ENCODE peak calls at places on chromosomes 2 and 18, in four cellular contexts. One of them, this sample, is unnamed.

GRCh38 chr2:182301093-182301492 is 125.7 kb downstream of the PDE1A start:
- DNase-seq in colonic mucosa: no peak
- DNase-seq in psoas muscle: no peak
- DNase-seq in hepatocyte: no peak
- DNase-seq in this sample: no peak

GRCh38 chr2:56299166-56299806 is 115.5 kb downstream of the CCDC85A start:
- DNase-seq in psoas muscle: no peak
- DNase-seq in colonic mucosa: no peak
- DNase-seq in hepatocyte: no peak
- DNase-seq in this sample: no peak

GRCh38 chr2:30361751-30362394 is 85.2 kb upstream of the LCLAT1 start:
- DNase-seq in hepatocyte: no peak
- DNase-seq in psoas muscle: no peak
- DNase-seq in colonic mucosa: no peak
- DNase-seq in this sample: no peak

GRCh38 chr2:156826342-156826933 is 390.3 kb downstream of the GPD2 start:
- DNase-seq in hepatocyte: peak; percentile 28
- DNase-seq in psoas muscle: no peak
- DNase-seq in colonic mucosa: no peak
- DNase-seq in this sample: no peak

GRCh38 chr18:44699571-44700261 is 19.0 kb downstream of the SETBP1 start:
- DNase-seq in colonic mucosa: no peak
- DNase-seq in psoas muscle: no peak
- DNase-seq in hepatocyte: no peak
- DNase-seq in this sample: no peak

GRCh38 chr18:48946329-48946835 is 4.4 kb downstream of the SMAD7 start:
- DNase-seq in psoas muscle: no peak
- DNase-seq in colonic mucosa: no peak
- DNase-seq in hepatocyte: no peak
- DNase-seq in this sample: no peak

GRCh38 chr2:180336550-180336949 is 329.5 kb upstream of the CWC22 start:
- DNase-seq in psoas muscle: no peak
- DNase-seq in colonic mucosa: no peak
- DNase-seq in hepatocyte: no peak
- DNase-seq in this sample: no peak

GRCh38 chr2:207805566-207806226 is 36.0 kb upstream of the FZD5 start:
- DNase-seq in colonic mucosa: no peak
- DNase-seq in hepatocyte: no peak
- DNase-seq in psoas muscle: no peak
- DNase-seq in this sample: peak; percentile 16

GRCh38 chr2:190910341-190911136 is 29.9 kb downstream of the GLS start:
- DNase-seq in colonic mucosa: no peak
- DNase-seq in hepatocyte: no peak
- DNase-seq in psoas muscle: no peak
- DNase-seq in this sample: no peak

GRCh38 chr2:64562148-64562784 is 38.1 kb downstream of the AFTPH start:
- DNase-seq in hepatocyte: no peak
- DNase-seq in colonic mucosa: no peak
- DNase-seq in psoas muscle: no peak
- DNase-seq in this sample: no peak

GRCh38 chr2:20521682-20522189 is 74.9 kb downstream of the RHOB start:
- DNase-seq in hepatocyte: no peak
- DNase-seq in psoas muscle: no peak
- DNase-seq in colonic mucosa: no peak
- DNase-seq in this sample: no peak

GRCh38 chr2:20521193-20521592 is 74.3 kb downstream of the RHOB start:
- DNase-seq in colonic mucosa: no peak
- DNase-seq in psoas muscle: no peak
- DNase-seq in hepatocyte: no peak
- DNase-seq in this sample: no peak

GRCh38 chr2:20522311-20522710 is 75.4 kb downstream of the RHOB start:
- DNase-seq in hepatocyte: no peak
- DNase-seq in colonic mucosa: no peak
- DNase-seq in psoas muscle: no peak
- DNase-seq in this sample: no peak

GRCh38 chr2:20519309-20519708 is 72.4 kb downstream of the RHOB start:
- DNase-seq in psoas muscle: no peak
- DNase-seq in colonic mucosa: no peak
- DNase-seq in hepatocyte: no peak
- DNase-seq in this sample: no peak

DNA sequence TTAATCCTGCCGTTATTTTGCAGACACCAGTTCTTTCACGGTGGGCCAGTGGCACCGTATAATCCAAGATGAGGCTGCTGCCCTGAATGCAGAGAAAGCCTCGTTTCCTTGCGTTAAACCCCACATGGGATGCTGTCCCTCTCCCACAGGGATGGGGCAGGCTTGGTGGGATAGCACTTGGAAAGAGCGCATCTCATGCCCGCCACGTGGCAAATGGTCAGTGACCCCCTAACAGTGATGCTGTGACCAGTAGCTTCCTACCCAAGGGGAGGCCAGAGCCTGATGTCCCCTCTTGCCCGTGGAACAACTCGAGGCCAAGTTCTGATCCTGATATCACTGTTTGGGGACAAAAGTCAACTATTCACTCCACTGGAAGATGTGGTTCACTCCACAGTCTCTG is 73.3 kb downstream of the RHOB start:
- DNase-seq in hepatocyte: no peak
- DNase-seq in colonic mucosa: no peak
- DNase-seq in psoas muscle: no peak
- DNase-seq in this sample: no peak
- H3K4me1 ChIP-seq in hepatocyte: peaks cover 13% of the 10 kb centered on the region
- H3K4me1 ChIP-seq in colonic mucosa: no peaks in the 10 kb centered on the region
- H3K4me1 ChIP-seq in psoas muscle: no peaks in the 10 kb centered on the region
- H3K4me1 ChIP-seq in this sample: peaks cover 4% of the 10 kb centered on the region

GRCh38 chr2:234293973-234294372 is 202.9 kb downstream of the ARL4C start:
- DNase-seq in psoas muscle: no peak
- DNase-seq in colonic mucosa: no peak
- DNase-seq in hepatocyte: no peak
- DNase-seq in this sample: peak; percentile 14
- TF ChIP-seq CTCF in psoas muscle: no peak
- TF ChIP-seq CTCF in colonic mucosa: no peak
- TF ChIP-seq CTCF in hepatocyte: no peak
- TF ChIP-seq CTCF in this sample: no peak

DNA sequence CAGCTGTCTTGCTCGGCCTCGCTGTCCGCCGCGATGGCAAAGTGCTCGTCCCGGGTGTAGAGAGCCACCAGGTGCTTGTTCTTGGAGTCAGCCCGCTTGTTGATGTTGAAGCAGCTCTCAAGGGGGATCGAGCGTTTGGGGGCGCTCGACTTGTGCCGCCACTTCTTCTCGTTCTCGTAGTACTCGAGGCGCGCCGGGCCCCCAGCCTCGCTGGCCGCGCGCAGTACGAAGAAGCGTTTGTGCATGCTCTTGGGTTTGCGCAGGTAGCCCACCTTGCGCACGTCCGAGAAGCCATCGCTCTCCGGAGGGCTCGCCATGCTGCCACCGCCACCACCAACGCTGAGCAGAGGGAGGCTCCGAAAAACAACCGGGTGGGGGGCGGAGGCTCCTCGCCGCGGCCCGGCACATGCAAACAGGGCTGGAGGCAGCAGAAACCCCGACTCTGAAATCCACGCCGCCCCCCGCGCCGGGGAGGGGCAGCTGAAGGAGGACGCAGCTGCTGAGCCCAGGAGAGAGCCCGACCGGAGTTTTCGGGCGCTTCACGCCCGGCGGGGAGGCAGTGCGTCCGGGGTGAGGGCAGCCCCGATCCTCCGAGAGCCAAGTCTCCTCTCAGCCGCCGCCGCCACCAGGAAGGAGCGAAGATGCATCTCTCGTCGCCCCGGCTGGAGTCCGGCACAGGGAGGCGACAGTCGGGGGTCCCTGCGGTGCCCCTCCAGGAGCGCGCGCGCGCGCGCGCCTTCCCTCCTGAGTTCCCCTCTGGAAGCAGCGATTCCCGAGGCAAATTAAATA is 1.0 kb downstream of the IRS1 start:
- DNase-seq in colonic mucosa: peak; percentile 72
- DNase-seq in psoas muscle: peak; percentile 56
- DNase-seq in hepatocyte: peak; percentile 71
- DNase-seq in this sample: no peak
- H3K4me1 ChIP-seq in colonic mucosa: no peaks in the 10 kb centered on the region
- H3K4me1 ChIP-seq in psoas muscle: peaks cover 51% of the 10 kb centered on the region
- H3K4me1 ChIP-seq in hepatocyte: peaks cover 35% of the 10 kb centered on the region
- H3K4me1 ChIP-seq in this sample: peaks cover 28% of the 10 kb centered on the region

GRCh38 chr2:177489719-177490301 is 97.2 kb downstream of the AGPS start:
- DNase-seq in hepatocyte: peak; percentile 55
- DNase-seq in colonic mucosa: no peak
- DNase-seq in psoas muscle: no peak
- DNase-seq in this sample: no peak
- TF ChIP-seq CTCF in hepatocyte: peak; percentile 72
- TF ChIP-seq CTCF in colonic mucosa: peak; percentile 31
- TF ChIP-seq CTCF in psoas muscle: peak; percentile 44
- TF ChIP-seq CTCF in this sample: peak; percentile 60

DNA sequence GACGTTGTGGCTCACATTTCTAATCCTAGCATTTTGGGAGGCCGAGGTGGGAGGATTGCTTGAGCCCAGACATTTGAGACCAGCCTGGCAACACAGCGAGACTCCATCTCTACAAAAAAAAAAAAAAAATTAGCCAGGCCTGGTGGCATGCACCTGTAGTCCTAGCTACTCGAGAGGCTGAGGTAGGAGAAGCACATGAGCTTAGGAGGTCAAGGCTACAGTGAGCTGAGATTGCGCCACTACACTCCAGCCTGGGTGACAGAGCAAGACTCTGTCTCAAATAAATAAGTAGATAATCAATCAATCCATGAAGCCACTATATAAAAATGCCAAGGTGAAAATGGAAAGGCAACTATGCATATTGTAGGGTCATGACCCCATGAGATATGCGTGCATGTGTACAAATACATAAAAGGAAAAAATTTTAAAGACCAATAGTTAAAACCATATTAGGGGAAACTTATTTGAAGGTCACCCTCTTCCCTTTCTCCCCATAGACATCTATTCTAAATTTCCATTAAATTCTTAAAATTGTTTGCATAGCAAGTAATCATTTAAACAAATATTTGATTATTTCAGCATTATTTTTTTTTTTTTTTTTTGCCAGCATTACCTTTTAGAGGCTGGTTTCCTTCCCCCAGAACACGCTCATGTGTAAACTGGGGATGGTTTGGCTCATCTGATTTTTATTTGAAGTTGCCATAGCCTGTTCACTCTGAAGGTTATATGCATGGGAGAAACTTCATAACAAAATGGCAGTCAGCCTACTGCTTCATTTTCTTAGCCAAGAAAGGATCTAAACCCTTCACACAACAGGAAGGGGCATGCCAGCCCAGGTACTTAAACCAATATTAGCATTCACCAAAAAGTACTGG is 37.3 kb upstream of the TMEM247 start:
- DNase-seq in psoas muscle: no peak
- DNase-seq in hepatocyte: no peak
- DNase-seq in colonic mucosa: no peak
- DNase-seq in this sample: no peak
- H3K4me1 ChIP-seq in psoas muscle: no peaks in the 10 kb centered on the region
- H3K4me1 ChIP-seq in hepatocyte: no peaks in the 10 kb centered on the region
- H3K4me1 ChIP-seq in colonic mucosa: no peaks in the 10 kb centered on the region
- H3K4me1 ChIP-seq in this sample: peaks cover 8% of the 10 kb centered on the region

DNA sequence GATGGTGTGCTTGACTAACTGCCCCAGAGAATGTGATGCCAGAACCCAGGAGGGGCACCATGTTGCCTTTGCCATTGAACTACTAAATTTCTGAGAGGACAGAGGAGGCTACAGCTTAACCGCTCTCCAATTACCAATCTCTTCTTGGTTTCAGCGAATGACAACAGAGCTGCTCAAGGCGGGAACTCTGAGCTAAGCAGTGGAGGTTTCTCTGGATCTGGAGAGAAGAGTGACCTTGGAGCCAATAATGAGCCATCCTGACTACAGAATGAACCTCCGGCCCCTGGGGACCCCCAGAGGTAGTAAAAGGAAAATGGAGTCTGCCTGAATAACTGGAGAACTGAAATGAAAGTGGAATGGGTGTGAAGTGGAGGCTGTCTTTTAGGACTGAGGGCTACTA is 53.2 kb downstream of the DIS3L2 start:
- DNase-seq in hepatocyte: no peak
- DNase-seq in colonic mucosa: no peak
- DNase-seq in psoas muscle: no peak
- DNase-seq in this sample: no peak
- TF ChIP-seq CTCF in hepatocyte: no peak
- TF ChIP-seq CTCF in colonic mucosa: no peak
- TF ChIP-seq CTCF in psoas muscle: no peak
- TF ChIP-seq CTCF in this sample: no peak

GRCh38 chr2:74890711-74891110 is 56.8 kb downstream of the HK2 start:
- DNase-seq in colonic mucosa: no peak
- DNase-seq in psoas muscle: no peak
- DNase-seq in hepatocyte: no peak
- DNase-seq in this sample: no peak
- H3K4me1 ChIP-seq in colonic mucosa: no peaks in the 10 kb centered on the region
- H3K4me1 ChIP-seq in psoas muscle: no peaks in the 10 kb centered on the region
- H3K4me1 ChIP-seq in hepatocyte: no peaks in the 10 kb centered on the region
- H3K4me1 ChIP-seq in this sample: no peaks in the 10 kb centered on the region

This sample was measured in Caco-2.